ENCODE peak calls at places on chromosomes 13 and 19, in five cellular contexts. Z is amniotic epithelial cell, M is Right ventricle myocardium superior, E is mucosa of gallbladder, O is AML-193. T is an unnamed sample.

GRCh38 chr13:96460571-96460970 is 370.7 kb downstream of the HS6ST3 start:
- DNase-seq in Z (peak), M (no peak), E (no peak), O (no peak), T (peak)

GRCh38 chr19:55467236-55468053 is 2.9 kb upstream of the C19orf85 start:
- DNase-seq in Z (peak), M (peak), E (peak), O (peak), T (peak)

GRCh38 chr13:79910869-79911540 is 429.9 kb downstream of the SPRY2 start:
- DNase-seq in Z (no peak), M (no peak), E (no peak), O (no peak), T (no peak)

GRCh38 chr13:102974574-102975195 is 91.5 kb downstream of the SLC10A2 start:
- DNase-seq in Z (no peak), M (no peak), E (no peak), O (no peak), T (peak)

GRCh38 chr19:14155371-14155770 is 19.0 kb upstream of the ASF1B start:
- DNase-seq in Z (no peak), M (no peak), E (no peak), O (no peak), T (no peak)

GRCh38 chr13:30806784-30807183 is 71.4 kb downstream of the ALOX5AP start:
- DNase-seq in Z (peak), M (no peak), E (no peak), O (peak), T (peak)

GRCh38 chr13:32135655-32136054 is 104.1 kb downstream of the FRY start:
- DNase-seq in Z (peak), M (no peak), E (no peak), O (no peak), T (peak)

GRCh38 chr19:8935460-8935859 is 74.7 kb downstream of the MUC16 start:
- DNase-seq in Z (no peak), M (no peak), E (no peak), O (no peak), T (no peak)

GRCh38 chr13:37058801-37059135 is 720 bp downstream of the SUPT20H start:
- DNase-seq in Z (no peak), M (no peak), E (no peak), O (no peak), T (peak)

GRCh38 chr19:31223805-31224534 is 125.3 kb downstream of the TSHZ3 start:
- DNase-seq in Z (peak), M (no peak), E (no peak), O (no peak), T (peak)

GRCh38 chr19:2237051-2237868 is 636 bp downstream of the SF3A2 start:
- DNase-seq in Z (no peak), M (no peak), E (no peak), O (no peak), T (no peak)

GRCh38 chr13:53873558-53873957 is 844.9 kb downstream of the OLFM4 start:
- DNase-seq in Z (no peak), M (no peak), E (no peak), O (no peak), T (no peak)